ENCODE peak calls at places on chromosomes 11 and 22, in ten cellular contexts. S is T-helper 9 cell; K is activated CD4-positive, CD25-positive, alpha-beta regulatory T cell; R is HFF-Myc; Y is CD4-positive, alpha-beta T cell; F is EH; U is osteocyte; Z is NCI-H187; N is anterior cingulate cortex; L is T-helper 2 cell. P is an unnamed sample.

GRCh38 chr11:70761094-70761905 is 363.0 kb downstream of the CTTN start:
- DNase-seq in S (no peak), K (no peak), R (no peak), Y (no peak), F (no peak), U (no peak), Z (no peak), N (no peak), L (no peak), P (no peak)

GRCh38 chr22:48441553-48441850 is 1386.2 kb downstream of the BRD1 start:
- DNase-seq in S (no peak), K (no peak), R (no peak), Y (no peak), F (no peak), U (no peak), Z (no peak), N (no peak), L (no peak), P (no peak)

GRCh38 chr22:31235076-31235475 is 23.0 kb downstream of the LIMK2 start:
- DNase-seq in S (no peak), K (no peak), R (no peak), Y (no peak), F (no peak), U (no peak), Z (no peak), N (no peak), L (no peak), P (no peak)

GRCh38 chr11:22337571-22338464 is at the start of gene SLC17A6:
- DNase-seq in S (no peak), K (no peak), R (peak), Y (no peak), F (peak), U (no peak), Z (peak), N (no peak), L (no peak), P (peak)

GRCh38 chr11:74179234-74180126 is 8.4 kb downstream of the PPME1 start:
- DNase-seq in S (no peak), K (no peak), R (no peak), Y (no peak), F (peak), U (no peak), Z (no peak), N (no peak), L (no peak), P (no peak)

GRCh38 chr11:123683616-123684170 is 29.3 kb upstream of the SCN3B start:
- DNase-seq in S (no peak), K (no peak), R (no peak), Y (no peak), F (no peak), U (no peak), Z (no peak), N (no peak), L (no peak), P (no peak)

GRCh38 chr11:67820079-67820478 is 145.7 kb upstream of the ALDH3B2 start:
- DNase-seq in S (no peak), K (no peak), R (no peak), Y (no peak), F (no peak), U (no peak), Z (no peak), N (no peak), L (no peak), P (no peak)

GRCh38 chr22:19643448-19644313 is 70.6 kb upstream of the SEPTIN5 start:
- DNase-seq in S (no peak), K (no peak), R (no peak), Y (no peak), F (peak), U (no peak), Z (no peak), N (no peak), L (no peak), P (no peak)

GRCh38 chr22:38202437-38203089 is 769 bp downstream of the MAFF start:
- DNase-seq in S (peak), K (no peak), R (no peak), Y (peak), F (peak), U (peak), Z (no peak), N (peak), L (peak), P (peak)

GRCh38 chr11:11973866-11974265 is 34.6 kb downstream of the DKK3 start:
- DNase-seq in S (no peak), K (no peak), R (no peak), Y (no peak), F (peak), U (peak), Z (no peak), N (no peak), L (no peak), P (no peak)

GRCh38 chr22:37223965-37224551 is 11.8 kb upstream of the SSTR3 start:
- DNase-seq in S (no peak), K (no peak), R (no peak), Y (no peak), F (no peak), U (no peak), Z (no peak), N (no peak), L (peak), P (no peak)

GRCh38 chr11:131897247-131897646 is 526.8 kb downstream of the NTM start:
- DNase-seq in S (no peak), K (no peak), R (no peak), Y (no peak), F (peak), U (no peak), Z (no peak), N (no peak), L (no peak), P (no peak)

GRCh38 chr11:73320786-73321325 is 12.8 kb downstream of the ARHGEF17 start:
- DNase-seq in S (no peak), K (no peak), R (no peak), Y (no peak), F (peak), U (no peak), Z (no peak), N (no peak), L (no peak), P (no peak)

GRCh38 chr22:21940521-21940920 is 12.1 kb downstream of the PPM1F start:
- DNase-seq in S (no peak), K (no peak), R (no peak), Y (no peak), F (no peak), U (no peak), Z (no peak), N (no peak), L (no peak), P (no peak)

GRCh38 chr22:33854724-33855123 is 65.6 kb downstream of the LARGE1 start:
- DNase-seq in S (no peak), K (no peak), R (no peak), Y (no peak), F (no peak), U (no peak), Z (no peak), N (no peak), L (no peak), P (no peak)

GRCh38 chr11:115548878-115549528 is 44.8 kb upstream of the CADM1 start:
- DNase-seq in S (no peak), K (no peak), R (no peak), Y (no peak), F (no peak), U (no peak), Z (no peak), N (no peak), L (no peak), P (no peak)

GRCh38 chr11:74141274-74141695 is 29.5 kb downstream of the C2CD3 start:
- DNase-seq in S (no peak), K (no peak), R (no peak), Y (no peak), F (peak), U (no peak), Z (no peak), N (no peak), L (no peak), P (no peak)

GRCh38 chr22:30564766-30565118 is 9.7 kb downstream of the GAL3ST1 start:
- DNase-seq in S (no peak), K (no peak), R (no peak), Y (no peak), F (no peak), U (no peak), Z (no peak), N (no peak), L (no peak), P (no peak)

GRCh38 chr22:29079218-29079901 is 6.5 kb downstream of the KREMEN1 start:
- DNase-seq in S (no peak), K (no peak), R (peak), Y (no peak), F (peak), U (no peak), Z (peak), N (no peak), L (no peak), P (peak)

GRCh38 chr22:31093956-31094622 is 13.0 kb downstream of the SMTN start:
- DNase-seq in S (no peak), K (no peak), R (no peak), Y (no peak), F (no peak), U (no peak), Z (no peak), N (peak), L (no peak), P (no peak)

GRCh38 chr11:1302461-1303073 is 6.9 kb downstream of the TOLLIP start:
- DNase-seq in S (no peak), K (no peak), R (no peak), Y (no peak), F (no peak), U (peak), Z (no peak), N (no peak), L (no peak), P (no peak)

GRCh38 chr22:17159504-17159951 is 451 bp upstream of the HDHD5 start:
- DNase-seq in S (peak), K (no peak), R (no peak), Y (peak), F (peak), U (no peak), Z (peak), N (peak), L (peak), P (no peak)

GRCh38 chr11:40129276-40129675 is 1330.2 kb downstream of the LRRC4C start:
- DNase-seq in S (no peak), K (no peak), R (no peak), Y (no peak), F (no peak), U (no peak), Z (no peak), N (no peak), L (no peak), P (peak)

GRCh38 chr11:114059278-114059983 is at the start of gene ZBTB16:
- DNase-seq in S (peak), K (peak), R (no peak), Y (peak), F (no peak), U (peak), Z (no peak), N (peak), L (peak), P (no peak)

GRCh38 chr22:41780714-41781507 is 19.6 kb upstream of the CCDC134 start:
- DNase-seq in S (peak), K (peak), R (no peak), Y (peak), F (peak), U (no peak), Z (no peak), N (no peak), L (peak), P (peak)